ENCODE peak calls at places on chromosomes 16 and 17, in ten cellular contexts. One of them, this sample, is unnamed.

GRCh38 chr17:82790391-82790790 is 38.5 kb downstream of the TBCD start:
- DNase-seq in right cardiac atrium: no peak
- DNase-seq in mucosa of descending colon: no peak
- DNase-seq in suprapubic skin: no peak
- DNase-seq in fibroblast of lung: no peak
- DNase-seq in kidney: no peak
- DNase-seq in tibial nerve: no peak
- DNase-seq in heart left ventricle: no peak
- DNase-seq in neural progenitor cell: no peak
- DNase-seq in iPS DF 6.9: no peak
- DNase-seq in this sample: no peak

GRCh38 chr17:73210002-73210678 is 17.3 kb downstream of the COG1 start:
- DNase-seq in tibial nerve: no peak
- DNase-seq in kidney: no peak
- DNase-seq in suprapubic skin: no peak
- DNase-seq in mucosa of descending colon: no peak
- DNase-seq in iPS DF 6.9: no peak
- DNase-seq in right cardiac atrium: no peak
- DNase-seq in neural progenitor cell: no peak
- DNase-seq in heart left ventricle: no peak
- DNase-seq in fibroblast of lung: no peak
- DNase-seq in this sample: no peak

GRCh38 chr17:64401244-64401860 is 10.7 kb upstream of the PECAM1 start:
- DNase-seq in right cardiac atrium: no peak
- DNase-seq in suprapubic skin: no peak
- DNase-seq in heart left ventricle: no peak
- DNase-seq in tibial nerve: no peak
- DNase-seq in kidney: peak; percentile 16
- DNase-seq in fibroblast of lung: no peak
- DNase-seq in iPS DF 6.9: no peak
- DNase-seq in mucosa of descending colon: no peak
- DNase-seq in neural progenitor cell: no peak
- DNase-seq in this sample: no peak

GRCh38 chr17:57834146-57834741 is 15.6 kb downstream of the MRPS23 start:
- DNase-seq in kidney: peak; percentile 88
- DNase-seq in neural progenitor cell: peak; percentile 51
- DNase-seq in fibroblast of lung: no peak
- DNase-seq in right cardiac atrium: no peak
- DNase-seq in heart left ventricle: peak; percentile 27
- DNase-seq in mucosa of descending colon: no peak
- DNase-seq in tibial nerve: no peak
- DNase-seq in iPS DF 6.9: no peak
- DNase-seq in suprapubic skin: no peak
- DNase-seq in this sample: no peak

GRCh38 chr16:58418601-58419000 is 26.3 kb downstream of the GINS3 start:
- DNase-seq in fibroblast of lung: no peak
- DNase-seq in iPS DF 6.9: no peak
- DNase-seq in kidney: no peak
- DNase-seq in mucosa of descending colon: no peak
- DNase-seq in neural progenitor cell: no peak
- DNase-seq in heart left ventricle: peak; percentile 67
- DNase-seq in suprapubic skin: no peak
- DNase-seq in right cardiac atrium: peak; percentile 69
- DNase-seq in tibial nerve: no peak
- DNase-seq in this sample: no peak

GRCh38 chr17:2865228-2865627 is 69.0 kb downstream of the RAP1GAP2 start:
- DNase-seq in heart left ventricle: no peak
- DNase-seq in iPS DF 6.9: no peak
- DNase-seq in right cardiac atrium: no peak
- DNase-seq in fibroblast of lung: no peak
- DNase-seq in neural progenitor cell: no peak
- DNase-seq in tibial nerve: no peak
- DNase-seq in suprapubic skin: no peak
- DNase-seq in mucosa of descending colon: no peak
- DNase-seq in kidney: no peak
- DNase-seq in this sample: no peak

GRCh38 chr17:17750881-17751280 is 69.6 kb downstream of the RAI1 start:
- DNase-seq in right cardiac atrium: no peak
- DNase-seq in tibial nerve: no peak
- DNase-seq in neural progenitor cell: no peak
- DNase-seq in kidney: peak; percentile 66
- DNase-seq in mucosa of descending colon: peak; percentile 44
- DNase-seq in heart left ventricle: no peak
- DNase-seq in iPS DF 6.9: no peak
- DNase-seq in suprapubic skin: no peak
- DNase-seq in fibroblast of lung: no peak
- DNase-seq in this sample: peak; percentile 33

GRCh38 chr17:13474073-13474800 is 127.5 kb downstream of the HS3ST3A1 start:
- DNase-seq in iPS DF 6.9: no peak
- DNase-seq in mucosa of descending colon: no peak
- DNase-seq in fibroblast of lung: no peak
- DNase-seq in heart left ventricle: no peak
- DNase-seq in suprapubic skin: no peak
- DNase-seq in neural progenitor cell: no peak
- DNase-seq in right cardiac atrium: no peak
- DNase-seq in tibial nerve: no peak
- DNase-seq in kidney: no peak
- DNase-seq in this sample: no peak

GRCh38 chr16:31052131-31052530 is 18.8 kb downstream of the STX4 start:
- DNase-seq in heart left ventricle: no peak
- DNase-seq in right cardiac atrium: no peak
- DNase-seq in iPS DF 6.9: no peak
- DNase-seq in mucosa of descending colon: no peak
- DNase-seq in neural progenitor cell: no peak
- DNase-seq in kidney: no peak
- DNase-seq in tibial nerve: no peak
- DNase-seq in suprapubic skin: no peak
- DNase-seq in fibroblast of lung: peak; percentile 96
- DNase-seq in this sample: no peak

GRCh38 chr16:85612801-85613608 is at the start of gene GSE1:
- DNase-seq in heart left ventricle: peak; percentile 93
- DNase-seq in neural progenitor cell: peak; percentile 96
- DNase-seq in fibroblast of lung: peak; percentile 80
- DNase-seq in tibial nerve: peak; percentile 83
- DNase-seq in suprapubic skin: peak; percentile 95
- DNase-seq in iPS DF 6.9: peak; percentile 73
- DNase-seq in mucosa of descending colon: peak; percentile 96
- DNase-seq in right cardiac atrium: peak; percentile 96
- DNase-seq in kidney: peak; percentile 98
- DNase-seq in this sample: peak; percentile 77

GRCh38 chr16:85614338-85615013 is 1.4 kb downstream of the GSE1 start:
- DNase-seq in fibroblast of lung: no peak
- DNase-seq in heart left ventricle: no peak
- DNase-seq in right cardiac atrium: no peak
- DNase-seq in kidney: peak; percentile 84
- DNase-seq in mucosa of descending colon: no peak
- DNase-seq in neural progenitor cell: peak; percentile 94
- DNase-seq in suprapubic skin: no peak
- DNase-seq in iPS DF 6.9: no peak
- DNase-seq in tibial nerve: no peak
- DNase-seq in this sample: peak; percentile 4

GRCh38 chr16:85615014-85615851 is 2.1 kb downstream of the GSE1 start:
- DNase-seq in neural progenitor cell: peak; percentile 86
- DNase-seq in mucosa of descending colon: peak; percentile 84
- DNase-seq in right cardiac atrium: peak; percentile 87
- DNase-seq in heart left ventricle: peak; percentile 56
- DNase-seq in iPS DF 6.9: no peak
- DNase-seq in tibial nerve: no peak
- DNase-seq in kidney: peak; percentile 95
- DNase-seq in suprapubic skin: no peak
- DNase-seq in fibroblast of lung: no peak
- DNase-seq in this sample: no peak

GRCh38 chr16:85612191-85612800 is 826 bp upstream of the GSE1 start:
- DNase-seq in right cardiac atrium: peak; percentile 88
- DNase-seq in iPS DF 6.9: no peak
- DNase-seq in tibial nerve: peak; percentile 44
- DNase-seq in mucosa of descending colon: peak; percentile 80
- DNase-seq in suprapubic skin: peak; percentile 91
- DNase-seq in neural progenitor cell: peak; percentile 55
- DNase-seq in heart left ventricle: peak; percentile 77
- DNase-seq in kidney: peak; percentile 96
- DNase-seq in fibroblast of lung: peak; percentile 85
- DNase-seq in this sample: no peak

DNA sequence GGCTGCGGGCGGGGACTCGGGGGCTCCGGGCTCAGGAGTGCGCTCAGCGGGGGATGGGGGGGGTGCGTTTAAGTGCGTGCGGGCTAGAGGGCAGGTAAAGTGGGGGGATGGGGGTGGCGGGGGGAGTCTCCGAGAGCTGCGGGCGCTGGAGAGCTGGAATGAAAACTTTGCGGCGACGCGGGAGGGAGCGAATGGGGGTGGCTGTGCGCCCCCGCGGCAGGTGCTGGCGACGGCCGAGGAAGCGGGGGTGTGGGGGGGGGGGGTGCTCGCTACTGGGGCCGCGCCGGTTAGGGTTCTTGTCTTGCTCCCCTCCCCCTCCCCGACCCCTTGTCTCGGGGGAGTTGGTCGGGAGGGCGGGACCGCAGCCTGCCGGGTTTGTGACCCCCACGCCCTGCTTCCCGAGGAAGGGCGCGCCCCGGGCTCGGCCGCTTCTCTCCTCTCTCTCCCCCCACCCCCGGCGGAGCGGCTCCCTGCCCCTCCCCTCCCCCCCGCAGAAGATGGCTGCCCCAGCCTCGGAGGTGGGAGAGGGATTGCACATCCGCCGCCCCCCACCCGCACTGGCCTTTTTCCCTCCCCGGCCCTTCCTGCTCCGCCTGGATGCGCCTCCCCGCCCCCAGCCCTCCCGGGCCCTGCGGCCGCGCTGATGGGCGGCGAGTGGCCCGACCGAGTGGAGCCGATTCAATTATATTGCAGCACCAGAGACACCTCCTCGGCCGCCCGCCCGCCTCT is 651 bp downstream of the GSE1 start:
- DNase-seq in heart left ventricle: peak; percentile 83
- DNase-seq in suprapubic skin: peak; percentile 89
- DNase-seq in fibroblast of lung: peak; percentile 14
- DNase-seq in kidney: peak; percentile 92
- DNase-seq in mucosa of descending colon: peak; percentile 71
- DNase-seq in neural progenitor cell: peak; percentile 93
- DNase-seq in iPS DF 6.9: no peak
- DNase-seq in right cardiac atrium: peak; percentile 92
- DNase-seq in tibial nerve: peak; percentile 60
- DNase-seq in this sample: peak; percentile 20
- H3K4me1 ChIP-seq in heart left ventricle: peaks cover 66% of the 10 kb centered on the region
- H3K4me1 ChIP-seq in suprapubic skin: peaks cover 89% of the 10 kb centered on the region
- H3K4me1 ChIP-seq in fibroblast of lung: peaks cover 23% of the 10 kb centered on the region
- H3K4me1 ChIP-seq in kidney: peaks cover 49% of the 10 kb centered on the region
- H3K4me1 ChIP-seq in mucosa of descending colon: peaks cover 47% of the 10 kb centered on the region
- H3K4me1 ChIP-seq in neural progenitor cell: peaks cover 29% of the 10 kb centered on the region
- H3K4me1 ChIP-seq in iPS DF 6.9: peaks cover 15% of the 10 kb centered on the region
- H3K4me1 ChIP-seq in right cardiac atrium: peaks cover 22% of the 10 kb centered on the region
- H3K4me1 ChIP-seq in tibial nerve: peaks cover 38% of the 10 kb centered on the region
- H3K4me1 ChIP-seq in this sample: peaks cover 64% of the 10 kb centered on the region

GRCh38 chr16:85522842-85523601 is 90.1 kb upstream of the GSE1 start:
- DNase-seq in iPS DF 6.9: no peak
- DNase-seq in neural progenitor cell: no peak
- DNase-seq in kidney: no peak
- DNase-seq in mucosa of descending colon: peak; percentile 33
- DNase-seq in right cardiac atrium: peak; percentile 85
- DNase-seq in suprapubic skin: no peak
- DNase-seq in heart left ventricle: peak; percentile 57
- DNase-seq in fibroblast of lung: peak; percentile 56
- DNase-seq in tibial nerve: no peak
- DNase-seq in this sample: no peak
- H3K4me1 ChIP-seq in iPS DF 6.9: peaks cover 15% of the 10 kb centered on the region
- H3K4me1 ChIP-seq in neural progenitor cell: peaks cover 39% of the 10 kb centered on the region
- H3K4me1 ChIP-seq in kidney: peaks cover 23% of the 10 kb centered on the region
- H3K4me1 ChIP-seq in mucosa of descending colon: peaks cover 19% of the 10 kb centered on the region
- H3K4me1 ChIP-seq in right cardiac atrium: peaks cover 15% of the 10 kb centered on the region
- H3K4me1 ChIP-seq in suprapubic skin: peaks cover 57% of the 10 kb centered on the region
- H3K4me1 ChIP-seq in heart left ventricle: peaks cover 21% of the 10 kb centered on the region
- H3K4me1 ChIP-seq in fibroblast of lung: peaks cover 12% of the 10 kb centered on the region
- H3K4me1 ChIP-seq in tibial nerve: peaks cover 10% of the 10 kb centered on the region
- H3K4me1 ChIP-seq in this sample: no peaks in the 10 kb centered on the region

GRCh38 chr17:10775058-10775457 is 28.8 kb downstream of the TMEM238L start:
- DNase-seq in fibroblast of lung: no peak
- DNase-seq in heart left ventricle: no peak
- DNase-seq in neural progenitor cell: no peak
- DNase-seq in kidney: no peak
- DNase-seq in right cardiac atrium: no peak
- DNase-seq in iPS DF 6.9: no peak
- DNase-seq in tibial nerve: no peak
- DNase-seq in mucosa of descending colon: peak; percentile 53
- DNase-seq in suprapubic skin: no peak
- DNase-seq in this sample: no peak

GRCh38 chr17:10777890-10778289 is 26.0 kb downstream of the TMEM238L start:
- DNase-seq in suprapubic skin: no peak
- DNase-seq in tibial nerve: no peak
- DNase-seq in iPS DF 6.9: no peak
- DNase-seq in mucosa of descending colon: peak; percentile 58
- DNase-seq in neural progenitor cell: no peak
- DNase-seq in fibroblast of lung: no peak
- DNase-seq in kidney: no peak
- DNase-seq in right cardiac atrium: no peak
- DNase-seq in heart left ventricle: no peak
- DNase-seq in this sample: no peak

GRCh38 chr17:10777131-10777805 is 26.6 kb downstream of the TMEM238L start:
- DNase-seq in tibial nerve: no peak
- DNase-seq in fibroblast of lung: no peak
- DNase-seq in neural progenitor cell: no peak
- DNase-seq in right cardiac atrium: no peak
- DNase-seq in suprapubic skin: no peak
- DNase-seq in mucosa of descending colon: peak; percentile 57
- DNase-seq in iPS DF 6.9: no peak
- DNase-seq in heart left ventricle: no peak
- DNase-seq in kidney: no peak
- DNase-seq in this sample: no peak

GRCh38 chr17:10776372-10776771 is 27.5 kb downstream of the TMEM238L start:
- DNase-seq in neural progenitor cell: no peak
- DNase-seq in mucosa of descending colon: no peak
- DNase-seq in suprapubic skin: no peak
- DNase-seq in right cardiac atrium: no peak
- DNase-seq in iPS DF 6.9: no peak
- DNase-seq in heart left ventricle: no peak
- DNase-seq in tibial nerve: no peak
- DNase-seq in fibroblast of lung: no peak
- DNase-seq in kidney: no peak
- DNase-seq in this sample: no peak

GRCh38 chr17:10775740-10776333 is 28.1 kb downstream of the TMEM238L start:
- DNase-seq in kidney: no peak
- DNase-seq in mucosa of descending colon: no peak
- DNase-seq in iPS DF 6.9: no peak
- DNase-seq in suprapubic skin: no peak
- DNase-seq in neural progenitor cell: no peak
- DNase-seq in heart left ventricle: no peak
- DNase-seq in right cardiac atrium: no peak
- DNase-seq in fibroblast of lung: no peak
- DNase-seq in tibial nerve: no peak
- DNase-seq in this sample: no peak
- H3K4me1 ChIP-seq in kidney: no peaks in the 10 kb centered on the region
- H3K4me1 ChIP-seq in mucosa of descending colon: peaks cover 38% of the 10 kb centered on the region
- H3K4me1 ChIP-seq in iPS DF 6.9: no peaks in the 10 kb centered on the region
- H3K4me1 ChIP-seq in suprapubic skin: peaks cover 8% of the 10 kb centered on the region
- H3K4me1 ChIP-seq in neural progenitor cell: peaks cover 12% of the 10 kb centered on the region
- H3K4me1 ChIP-seq in heart left ventricle: no peaks in the 10 kb centered on the region
- H3K4me1 ChIP-seq in right cardiac atrium: no peaks in the 10 kb centered on the region
- H3K4me1 ChIP-seq in fibroblast of lung: no peaks in the 10 kb centered on the region
- H3K4me1 ChIP-seq in tibial nerve: no peaks in the 10 kb centered on the region
- H3K4me1 ChIP-seq in this sample: no peaks in the 10 kb centered on the region

DNA sequence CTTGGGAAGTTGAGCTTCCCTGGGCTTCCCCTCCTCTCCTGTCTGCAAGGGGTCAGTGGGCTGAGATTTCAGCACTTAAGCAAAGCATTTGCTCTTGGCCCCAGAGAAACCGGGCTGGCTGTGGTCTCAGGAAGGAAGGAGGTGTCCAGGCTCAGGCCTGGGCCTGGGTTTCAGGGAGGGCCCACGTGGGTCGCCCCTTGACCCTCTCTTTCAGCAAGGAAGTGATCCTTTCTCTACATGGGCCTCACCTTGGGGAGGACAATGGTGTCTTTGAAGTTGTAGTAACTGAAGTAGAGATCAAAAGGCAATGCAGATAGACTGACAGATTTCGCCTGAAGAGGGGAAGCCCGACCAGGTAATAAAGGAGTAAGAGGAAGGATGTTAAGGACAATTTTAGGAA is 2.7 kb downstream of the NOD2 start:
- DNase-seq in right cardiac atrium: no peak
- DNase-seq in suprapubic skin: no peak
- DNase-seq in fibroblast of lung: no peak
- DNase-seq in mucosa of descending colon: no peak
- DNase-seq in neural progenitor cell: peak; percentile 27
- DNase-seq in heart left ventricle: no peak
- DNase-seq in iPS DF 6.9: no peak
- DNase-seq in tibial nerve: no peak
- DNase-seq in kidney: no peak
- DNase-seq in this sample: no peak
- H3K4me1 ChIP-seq in right cardiac atrium: peaks cover 12% of the 10 kb centered on the region
- H3K4me1 ChIP-seq in suprapubic skin: peaks cover 66% of the 10 kb centered on the region
- H3K4me1 ChIP-seq in fibroblast of lung: no peaks in the 10 kb centered on the region
- H3K4me1 ChIP-seq in mucosa of descending colon: peaks cover 20% of the 10 kb centered on the region
- H3K4me1 ChIP-seq in neural progenitor cell: peaks cover 19% of the 10 kb centered on the region
- H3K4me1 ChIP-seq in heart left ventricle: peaks cover 9% of the 10 kb centered on the region
- H3K4me1 ChIP-seq in iPS DF 6.9: no peaks in the 10 kb centered on the region
- H3K4me1 ChIP-seq in tibial nerve: peaks cover 38% of the 10 kb centered on the region
- H3K4me1 ChIP-seq in kidney: peaks cover 8% of the 10 kb centered on the region
- H3K4me1 ChIP-seq in this sample: peaks cover 69% of the 10 kb centered on the region

This sample was measured in CD4-positive, CD25-positive, alpha-beta regulatory T cell.